ENCODE peak calls at places on chromosomes 13 and 19, in ten cellular contexts. Z is IMR-90, T is A549, Y is gastrocnemius medialis, D is uterus, X is tibial nerve, A is transverse colon, M is adrenal gland, J is esophagus squamous epithelium, H is breast epithelium. R is an unnamed sample. For H3K9me3, the result is how much of the 10 kb centered on the place peaks cover.

GRCh38 chr13:33290421-33290965 is 4.9 kb upstream of the STARD13 start:
- DNase-seq in Z (no peak), T (no peak), Y (no peak), D (no peak), X (no peak), A (no peak), M (no peak), J (no peak), H (no peak), R (no peak)

GRCh38 chr19:41872384-41872774 is 4.7 kb upstream of the CD79A start:
- DNase-seq in Z (no peak), T (no peak), Y (no peak), D (no peak), X (no peak), A (no peak), M (no peak), J (no peak), H (no peak), R (no peak)

GRCh38 chr19:610071-610800 is 20.6 kb downstream of the HCN2 start:
- DNase-seq in Z (no peak), T (no peak), Y (no peak), D (no peak), X (no peak), A (peak), M (peak), J (no peak), H (no peak), R (no peak)

GRCh38 chr13:25493930-25494707 is 122.3 kb downstream of the ATP8A2 start:
- DNase-seq in Z (no peak), T (no peak), Y (no peak), D (no peak), X (no peak), A (no peak), M (no peak), J (no peak), H (no peak), R (no peak)

GRCh38 chr19:10554760-10555612 is 10.8 kb downstream of the KRI1 start:
- DNase-seq in Z (no peak), T (no peak), Y (no peak), D (no peak), X (no peak), A (no peak), M (no peak), J (no peak), H (peak), R (no peak)

GRCh38 chr13:22047785-22048104 is 376.9 kb downstream of the FGF9 start:
- DNase-seq in Z (no peak), T (no peak), Y (no peak), D (no peak), X (no peak), A (no peak), M (no peak), J (no peak), H (no peak), R (no peak)

GRCh38 chr13:112687836-112688559 is 1.8 kb upstream of the ATP11A start:
- DNase-seq in Z (no peak), T (no peak), Y (no peak), D (no peak), X (no peak), A (no peak), M (no peak), J (no peak), H (no peak), R (no peak)

GRCh38 chr13:109241160-109241559 is 545.2 kb downstream of the IRS2 start:
- DNase-seq in Z (no peak), T (no peak), Y (no peak), D (no peak), X (no peak), A (no peak), M (no peak), J (no peak), H (no peak), R (no peak)

GRCh38 chr19:11306337-11306736 is 10.4 kb downstream of the TSPAN16 start:
- DNase-seq in Z (no peak), T (no peak), Y (no peak), D (no peak), X (no peak), A (no peak), M (no peak), J (no peak), H (no peak), R (no peak)

GRCh38 chr19:48544856-48545750 is 6.9 kb upstream of the SULT2B1 start:
- DNase-seq in Z (no peak), T (no peak), Y (no peak), D (no peak), X (no peak), A (no peak), M (no peak), J (no peak), H (no peak), R (no peak)

GRCh38 chr19:43432866-43433673 is 18.4 kb downstream of the TEX101 start:
- DNase-seq in Z (peak), T (peak), Y (no peak), D (peak), X (peak), A (peak), M (peak), J (no peak), H (no peak), R (peak)

GRCh38 chr13:104975272-104975671 is 1560.2 kb downstream of the EFNB2 start:
- DNase-seq in Z (no peak), T (no peak), Y (no peak), D (no peak), X (no peak), A (no peak), M (no peak), J (no peak), H (no peak), R (no peak)

GRCh38 chr19:39351537-39352037 is 9.4 kb downstream of the SAMD4B start:
- DNase-seq in Z (peak), T (no peak), Y (no peak), D (no peak), X (no peak), A (no peak), M (no peak), J (no peak), H (no peak), R (no peak)

GRCh38 chr19:5356918-5357317 is 16.3 kb upstream of the PTPRS start:
- DNase-seq in Z (no peak), T (no peak), Y (no peak), D (no peak), X (no peak), A (no peak), M (peak), J (no peak), H (no peak), R (no peak)

GRCh38 chr13:41597348-41598041 is 140.1 kb downstream of the RGCC start:
- DNase-seq in Z (peak), T (no peak), Y (no peak), D (no peak), X (no peak), A (no peak), M (no peak), J (no peak), H (no peak), R (no peak)

DNA sequence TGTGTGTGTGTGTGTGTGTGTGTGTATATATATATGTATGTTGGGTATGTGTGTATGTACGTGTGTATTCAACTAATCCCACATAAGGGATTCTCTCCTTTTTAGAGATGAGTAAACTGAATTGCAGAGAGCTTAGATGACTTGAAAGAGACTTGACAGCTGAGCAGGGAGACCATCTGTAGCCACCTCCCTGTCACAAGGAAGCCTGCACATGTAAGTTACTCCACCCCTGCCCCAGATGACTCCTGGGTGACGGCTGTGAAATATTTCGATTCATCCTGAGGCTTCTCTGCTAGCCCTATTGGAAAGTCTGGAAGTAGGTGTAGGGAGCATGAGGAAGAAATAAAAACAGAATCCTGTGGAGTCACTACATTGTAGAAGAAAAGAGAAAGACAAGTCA is 480.4 kb downstream of the FOXO1 start:
- DNase-seq in Z (no peak), T (no peak), Y (no peak), D (no peak), X (no peak), A (no peak), M (no peak), J (no peak), H (no peak), R (no peak)
- H3K9me3 ChIP-seq in Z (under half), T (under half), Y (under half), D (under half), X (under half), A (under half), M (under half), J (under half), H (under half), R (under half)

GRCh38 chr19:29704562-29705558 is 10.2 kb downstream of the C19orf12 start:
- DNase-seq in Z (no peak), T (no peak), Y (no peak), D (no peak), X (no peak), A (no peak), M (no peak), J (no peak), H (no peak), R (no peak)

GRCh38 chr19:29702958-29703320 is 12.1 kb downstream of the C19orf12 start:
- DNase-seq in Z (no peak), T (no peak), Y (no peak), D (no peak), X (no peak), A (no peak), M (no peak), J (no peak), H (no peak), R (no peak)

GRCh38 chr19:29708553-29709439 is 6.3 kb downstream of the C19orf12 start:
- DNase-seq in Z (no peak), T (no peak), Y (peak), D (no peak), X (no peak), A (peak), M (peak), J (no peak), H (no peak), R (no peak)

GRCh38 chr19:29706635-29707034 is 8.4 kb downstream of the C19orf12 start:
- DNase-seq in Z (no peak), T (no peak), Y (peak), D (no peak), X (no peak), A (no peak), M (no peak), J (no peak), H (no peak), R (no peak)

DNA sequence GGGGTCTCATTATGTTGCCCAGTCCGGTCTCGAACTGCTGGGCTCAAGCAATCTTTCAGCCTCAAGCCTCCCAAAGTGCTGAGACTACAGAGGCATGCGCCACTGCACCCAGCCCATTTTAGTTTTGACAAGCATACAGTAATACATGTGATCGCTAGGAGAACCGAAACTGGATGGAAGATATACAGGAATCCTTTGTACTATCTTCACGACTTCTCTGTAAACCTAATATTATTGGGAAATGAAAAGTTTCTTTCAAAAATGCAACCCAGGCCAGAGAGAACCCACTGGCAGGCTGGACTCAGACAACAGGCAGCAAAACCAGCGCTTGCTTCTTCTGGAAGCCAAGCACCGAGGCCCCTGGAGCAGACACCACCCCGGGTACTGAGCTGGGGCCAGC is 9.4 kb downstream of the C19orf12 start:
- DNase-seq in Z (no peak), T (no peak), Y (no peak), D (no peak), X (no peak), A (no peak), M (no peak), J (no peak), H (no peak), R (no peak)
- TF ChIP-seq POLR2A in Z (no peak), T (no peak), Y (no peak), D (no peak), X (no peak), A (no peak), M (no peak), J (no peak), H (no peak), R (no peak)

GRCh38 chr13:19157461-19157860 is 24.2 kb downstream of the TUBA3C start:
- DNase-seq in Z (no peak), T (no peak), Y (no peak), D (no peak), X (no peak), A (no peak), M (no peak), J (no peak), H (no peak), R (no peak)
- H3K9me3 ChIP-seq in Z (half or more), T (under half), Y (under half), D (under half), X (under half), A (under half), M (under half), J (under half), H (under half), R (under half)

GRCh38 chr19:35756373-35757230 is at the start of gene HSPB6:
- DNase-seq in Z (peak), T (no peak), Y (peak), D (peak), X (peak), A (peak), M (peak), J (no peak), H (no peak), R (no peak)

GRCh38 chr19:35757749-35758608 is at the start of gene PROSER3:
- DNase-seq in Z (peak), T (peak), Y (peak), D (peak), X (peak), A (peak), M (peak), J (peak), H (peak), R (peak)

GRCh38 chr19:35755160-35755549 is 1.7 kb downstream of the HSPB6 start:
- DNase-seq in Z (no peak), T (no peak), Y (no peak), D (no peak), X (no peak), A (no peak), M (no peak), J (no peak), H (no peak), R (no peak)

GRCh38 chr19:35755550-35756371 is 1.1 kb downstream of the HSPB6 start:
- DNase-seq in Z (peak), T (no peak), Y (peak), D (peak), X (peak), A (peak), M (peak), J (no peak), H (peak), R (peak)

DNA sequence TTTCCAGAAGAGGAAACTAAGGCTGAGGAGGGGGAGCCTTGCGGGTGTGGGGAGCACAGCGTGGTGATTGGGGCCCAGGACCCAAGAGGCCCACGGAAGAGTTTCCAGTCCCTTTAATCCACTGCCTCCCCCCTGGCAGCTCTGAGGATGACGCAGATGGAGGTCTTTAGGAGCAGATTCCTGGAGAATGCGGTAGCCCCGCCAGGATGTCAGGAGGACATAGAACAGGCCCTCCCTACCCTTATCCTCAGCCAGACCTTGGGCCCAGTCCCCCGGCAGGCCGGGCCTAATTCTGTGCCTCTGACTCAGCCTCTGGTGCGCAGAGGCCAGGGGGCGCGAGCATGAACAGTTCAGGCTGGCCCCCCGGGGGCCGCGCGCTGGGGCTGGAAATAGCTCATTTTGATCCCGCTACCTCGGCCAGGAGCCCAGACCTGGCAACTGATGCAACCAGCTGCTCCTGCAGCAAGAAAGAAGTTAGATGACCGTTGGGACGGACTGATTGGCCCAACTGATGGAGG is 461 bp upstream of the HSPB6 start:
- DNase-seq in Z (peak), T (peak), Y (peak), D (peak), X (peak), A (peak), M (peak), J (no peak), H (peak), R (no peak)
- TF ChIP-seq POLR2A in Z (peak), T (no peak), Y (peak), D (peak), X (peak), A (no peak), M (no peak), J (no peak), H (no peak), R (no peak)

DNA sequence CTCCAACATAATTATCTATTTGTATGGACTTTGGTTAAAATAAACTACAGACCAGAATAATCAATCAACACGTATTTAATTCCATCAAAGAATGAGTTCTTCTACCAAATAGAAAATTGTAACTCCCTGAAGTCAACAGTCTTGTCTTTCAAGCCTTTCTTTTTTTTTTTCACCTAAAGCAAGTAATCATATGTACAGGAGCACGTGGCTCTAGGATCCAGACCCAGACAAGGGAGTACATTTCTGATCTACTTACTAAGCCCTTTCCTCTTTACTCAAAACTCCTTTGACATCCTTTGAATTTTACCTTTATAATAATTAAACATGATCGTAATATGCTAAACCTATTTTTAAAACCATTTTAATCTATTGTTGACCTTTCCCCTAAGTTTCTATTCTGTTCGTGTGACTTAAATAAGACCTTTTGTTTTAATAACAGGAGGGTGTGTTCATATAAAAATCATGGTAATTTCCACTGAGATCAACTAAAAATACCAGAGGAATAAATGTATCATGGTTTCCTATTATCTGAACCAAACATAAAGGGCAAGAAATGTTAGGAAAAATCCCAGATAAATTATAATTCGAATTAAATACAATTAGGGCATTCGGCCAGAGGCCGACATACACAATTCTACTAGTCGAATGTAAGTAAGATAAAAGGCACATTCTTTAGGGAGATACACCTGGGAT is 1.7 kb downstream of the SLC7A1 start:
- DNase-seq in Z (no peak), T (no peak), Y (no peak), D (no peak), X (no peak), A (no peak), M (no peak), J (no peak), H (no peak), R (no peak)
- H3K9me3 ChIP-seq in Z (under half), T (under half), Y (under half), D (under half), X (under half), A (under half), M (under half), J (under half), H (under half), R (under half)

GRCh38 chr19:49850487-49851342 is at the start of gene PTOV1:
- DNase-seq in Z (peak), T (peak), Y (peak), D (peak), X (peak), A (peak), M (peak), J (peak), H (peak), R (peak)
- TF ChIP-seq POLR2A in Z (peak), T (peak), Y (peak), D (peak), X (peak), A (peak), M (peak), J (peak), H (peak), R (peak)

DNA sequence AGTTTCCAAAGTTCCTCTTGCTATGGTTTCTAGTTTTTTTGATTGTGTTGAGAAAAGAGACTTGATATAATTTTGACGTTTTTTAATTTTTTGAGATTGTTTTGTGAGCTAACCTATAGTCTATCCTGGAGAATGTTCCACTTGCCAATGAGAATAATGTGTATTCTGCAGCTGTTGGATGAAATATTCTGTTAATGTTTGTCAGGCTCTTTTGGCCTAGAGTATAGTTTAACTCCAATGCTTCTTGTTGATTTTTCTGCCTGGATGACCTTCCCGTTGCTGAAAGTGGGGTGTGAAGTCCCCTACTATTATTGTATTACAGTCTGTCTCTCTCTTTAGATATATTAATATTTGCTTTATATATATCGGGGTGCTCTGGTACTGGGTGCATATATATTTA is 40.0 kb downstream of the RASA3 start:
- DNase-seq in Z (no peak), T (no peak), Y (no peak), D (no peak), X (no peak), A (no peak), M (no peak), J (no peak), H (no peak), R (no peak)
- H3K9me3 ChIP-seq in Z (under half), T (under half), Y (under half), D (under half), X (under half), A (under half), M (under half), J (under half), H (under half), R (under half)

R was measured in prostate gland.